ENCODE peak calls at places on chromosome 15, in seven cellular contexts. N is tibial nerve; C is RWPE1; L is progenitor cell of endocrine pancreas; T is CD4-positive, alpha-beta T cell; Q is omental fat pad; M is fibroblast of lung. Y is an unnamed sample.

GRCh38 chr15:43920815-43921214 is 94.0 kb downstream of the WDR76 start:
- DNase-seq in Q (no peak), C (no peak), M (peak), N (no peak), L (no peak), T (no peak), Y (no peak)

GRCh38 chr15:77042245-77042644 is 28.7 kb downstream of the TSPAN3 start:
- DNase-seq in T (no peak), M (no peak), C (no peak), Q (no peak), L (no peak), N (no peak), Y (no peak)

GRCh38 chr15:98729446-98730042 is 81.2 kb downstream of the IGF1R start:
- DNase-seq in L (no peak), M (no peak), Q (no peak), T (no peak), N (no peak), C (no peak), Y (no peak)

GRCh38 chr15:43883571-43883970 is 56.8 kb downstream of the WDR76 start:
- DNase-seq in C (no peak), L (no peak), T (no peak), Q (no peak), M (no peak), N (no peak), Y (no peak)

GRCh38 chr15:50945725-50946124 is 37.2 kb downstream of the AP4E1 start:
- DNase-seq in L (no peak), M (peak), N (no peak), C (no peak), Q (no peak), T (no peak), Y (no peak)

GRCh38 chr15:85753261-85753660 is 41.5 kb downstream of the KLHL25 start:
- DNase-seq in M (no peak), N (no peak), C (no peak), T (no peak), L (no peak), Q (no peak), Y (no peak)

GRCh38 chr15:63481105-63481810 is 23.1 kb upstream of the USP3 start:
- DNase-seq in T (no peak), Q (no peak), M (no peak), N (no peak), L (no peak), C (no peak), Y (no peak)

GRCh38 chr15:55914446-55914845 is 79.0 kb downstream of the NEDD4 start:
- DNase-seq in L (no peak), Q (no peak), N (no peak), C (no peak), M (peak), T (no peak), Y (no peak)

DNA sequence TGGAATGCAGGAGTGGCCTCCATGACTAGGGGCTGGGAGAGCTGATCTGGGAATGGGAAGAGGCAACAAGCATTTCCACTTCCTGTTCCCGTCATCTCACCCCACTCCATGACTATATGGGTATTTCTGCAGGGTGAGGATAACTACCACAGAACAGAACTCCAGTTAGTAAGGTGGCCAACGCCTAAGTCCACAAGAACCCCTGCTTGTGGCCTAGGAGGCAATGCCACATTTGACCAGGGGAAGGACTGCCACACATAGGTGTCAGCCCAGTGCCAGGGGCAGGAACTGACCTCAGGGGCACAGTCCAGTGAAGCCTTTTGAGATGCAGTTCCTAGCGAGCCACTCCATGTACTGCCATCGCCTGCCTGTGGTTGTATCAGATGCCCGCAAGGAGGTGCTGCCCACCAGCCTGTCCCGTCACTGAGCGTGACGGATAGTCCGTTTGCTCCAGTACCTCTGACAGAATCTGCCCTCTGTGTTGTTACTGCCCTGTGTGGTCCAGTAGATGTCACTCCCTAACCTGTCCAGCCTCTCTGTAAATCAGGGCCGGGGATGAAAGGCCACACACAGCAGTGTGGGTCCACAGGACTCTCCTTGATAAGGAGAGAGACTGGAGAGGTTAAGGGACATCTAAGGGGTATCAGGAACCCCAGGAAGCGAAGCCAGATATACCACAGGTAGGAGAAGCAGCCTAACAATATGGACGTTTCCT is 3.5 kb upstream of the MTFMT start:
- DNase-seq in L (peak), Q (no peak), M (peak), N (no peak), T (no peak), C (no peak), Y (peak)
- TF ChIP-seq CTCF in L (peak), Q (no peak), M (peak), N (peak), T (no peak), C (no peak), Y (peak)

GRCh38 chr15:75042730-75043508 is 19.5 kb downstream of the PPCDC start:
- DNase-seq in N (peak), L (peak), T (peak), Q (peak), M (peak), C (no peak), Y (peak)

GRCh38 chr15:75044258-75044878 is 21.0 kb downstream of the PPCDC start:
- DNase-seq in M (no peak), L (no peak), C (no peak), Q (no peak), T (no peak), N (no peak), Y (no peak)

GRCh38 chr15:75045332-75046015 is 22.1 kb downstream of the PPCDC start:
- DNase-seq in C (no peak), L (no peak), Q (no peak), T (no peak), N (no peak), M (no peak), Y (no peak)

GRCh38 chr15:75038948-75039533 is 15.7 kb downstream of the PPCDC start:
- DNase-seq in T (no peak), L (no peak), C (no peak), Q (no peak), N (no peak), M (no peak), Y (no peak)

GRCh38 chr15:75043509-75044257 is 20.3 kb downstream of the PPCDC start:
- DNase-seq in N (peak), T (no peak), M (peak), L (no peak), C (no peak), Q (peak), Y (peak)
- TF ChIP-seq CTCF in N (peak), T (no peak), M (peak), L (no peak), C (no peak), Q (no peak), Y (no peak)

DNA sequence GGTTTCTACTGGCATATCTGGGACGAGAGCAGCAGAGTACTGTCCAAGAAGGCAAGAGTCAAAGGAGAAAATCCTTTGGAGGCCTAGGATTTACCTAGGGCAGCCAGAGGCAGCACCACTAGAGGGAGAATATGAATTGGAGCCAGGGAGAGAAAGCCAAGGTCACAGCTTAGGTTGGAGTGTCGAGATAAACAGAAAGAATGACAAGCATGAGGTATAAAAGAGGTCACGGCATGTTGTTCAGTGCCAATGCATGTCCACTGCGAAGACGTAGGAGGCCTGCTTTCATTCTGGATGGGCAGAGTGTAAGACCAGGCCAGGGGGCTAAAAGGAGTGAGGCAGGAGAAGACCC is 47.2 kb downstream of the THBS1 start:
- DNase-seq in Q (no peak), M (no peak), C (no peak), T (no peak), N (no peak), L (no peak), Y (no peak)
- TF ChIP-seq CTCF in Q (no peak), M (peak), C (no peak), T (no peak), N (no peak), L (peak), Y (no peak)

GRCh38 chr15:68279779-68280745 is 2.5 kb downstream of the FEM1B start:
- DNase-seq in T (no peak), Q (no peak), C (no peak), M (no peak), L (no peak), N (no peak), Y (no peak)

GRCh38 chr15:68279218-68279533 is 1.6 kb downstream of the FEM1B start:
- DNase-seq in M (no peak), C (no peak), N (no peak), T (no peak), L (no peak), Q (no peak), Y (no peak)

GRCh38 chr15:68277605-68278344 is at the start of gene FEM1B:
- DNase-seq in M (peak), N (peak), C (peak), Q (peak), L (peak), T (peak), Y (peak)

GRCh38 chr15:68277131-68277604 is 377 bp upstream of the FEM1B start:
- DNase-seq in C (peak), T (no peak), Q (no peak), N (no peak), L (no peak), M (peak), Y (no peak)

DNA sequence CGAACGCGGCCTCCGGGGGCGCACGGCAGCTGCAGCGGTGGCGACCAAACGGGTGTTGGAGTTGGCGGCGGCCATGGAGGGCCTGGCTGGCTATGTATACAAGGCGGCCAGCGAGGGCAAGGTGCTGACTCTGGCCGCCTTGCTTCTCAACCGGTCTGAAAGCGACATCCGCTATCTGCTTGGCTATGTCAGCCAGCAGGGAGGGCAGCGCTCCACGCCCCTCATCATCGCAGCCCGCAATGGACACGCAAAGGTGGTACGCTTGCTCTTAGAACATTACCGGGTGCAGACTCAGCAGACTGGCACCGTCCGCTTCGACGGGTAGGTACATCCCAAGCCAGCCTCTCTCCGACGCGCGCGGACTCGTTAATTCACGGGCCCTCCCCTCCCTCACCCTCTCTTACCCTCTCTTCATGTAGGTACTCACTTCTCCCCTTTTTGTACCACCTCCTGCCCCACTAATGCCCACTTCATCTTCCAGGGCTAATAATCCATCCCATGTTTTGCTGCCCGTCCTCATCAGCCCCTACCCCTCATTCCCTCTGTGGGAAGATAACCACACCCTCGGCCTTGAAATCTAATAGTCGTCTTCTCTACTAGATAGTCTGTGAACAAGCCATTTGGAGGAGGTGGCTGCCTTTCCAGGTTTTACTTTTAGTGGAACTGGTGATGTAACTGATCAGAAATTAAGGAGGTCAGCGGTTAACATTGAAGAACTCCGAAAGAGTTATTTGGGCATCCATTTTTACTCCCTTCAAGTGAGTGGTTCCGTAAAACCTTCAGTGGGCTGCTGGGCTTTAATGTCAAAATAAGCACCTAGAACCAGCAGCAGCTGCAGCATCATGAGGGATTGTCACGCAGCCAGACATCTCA is 1.0 kb downstream of the FEM1B start:
- DNase-seq in M (peak), L (no peak), C (peak), Q (no peak), T (peak), N (no peak), Y (no peak)
- TF ChIP-seq CTCF in M (peak), L (no peak), C (peak), Q (no peak), T (peak), N (peak), Y (peak)

DNA sequence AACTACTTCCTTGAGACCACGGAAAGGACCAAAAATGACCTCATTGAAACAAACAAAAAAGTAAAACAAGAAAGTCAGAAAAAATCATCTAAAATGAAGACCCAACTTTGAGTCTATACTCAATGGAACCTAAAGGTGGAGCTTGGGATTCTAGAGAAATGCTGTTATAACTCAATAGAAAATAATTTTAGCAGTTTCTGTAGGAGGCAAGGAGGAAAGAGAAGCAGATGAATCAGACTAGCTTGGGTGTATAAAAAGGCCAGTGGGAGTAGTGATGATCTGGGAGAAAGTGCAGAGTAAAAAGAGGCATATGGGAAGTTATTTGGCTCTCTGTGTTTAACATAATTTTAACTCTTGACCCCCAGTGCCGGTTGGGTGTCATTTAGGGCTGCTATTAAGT is 94.4 kb downstream of the TMCO5A start:
- DNase-seq in Q (no peak), L (no peak), N (no peak), M (peak), T (no peak), C (no peak), Y (no peak)
- TF ChIP-seq CTCF in Q (no peak), L (no peak), N (no peak), M (no peak), T (no peak), C (no peak), Y (no peak)

DNA sequence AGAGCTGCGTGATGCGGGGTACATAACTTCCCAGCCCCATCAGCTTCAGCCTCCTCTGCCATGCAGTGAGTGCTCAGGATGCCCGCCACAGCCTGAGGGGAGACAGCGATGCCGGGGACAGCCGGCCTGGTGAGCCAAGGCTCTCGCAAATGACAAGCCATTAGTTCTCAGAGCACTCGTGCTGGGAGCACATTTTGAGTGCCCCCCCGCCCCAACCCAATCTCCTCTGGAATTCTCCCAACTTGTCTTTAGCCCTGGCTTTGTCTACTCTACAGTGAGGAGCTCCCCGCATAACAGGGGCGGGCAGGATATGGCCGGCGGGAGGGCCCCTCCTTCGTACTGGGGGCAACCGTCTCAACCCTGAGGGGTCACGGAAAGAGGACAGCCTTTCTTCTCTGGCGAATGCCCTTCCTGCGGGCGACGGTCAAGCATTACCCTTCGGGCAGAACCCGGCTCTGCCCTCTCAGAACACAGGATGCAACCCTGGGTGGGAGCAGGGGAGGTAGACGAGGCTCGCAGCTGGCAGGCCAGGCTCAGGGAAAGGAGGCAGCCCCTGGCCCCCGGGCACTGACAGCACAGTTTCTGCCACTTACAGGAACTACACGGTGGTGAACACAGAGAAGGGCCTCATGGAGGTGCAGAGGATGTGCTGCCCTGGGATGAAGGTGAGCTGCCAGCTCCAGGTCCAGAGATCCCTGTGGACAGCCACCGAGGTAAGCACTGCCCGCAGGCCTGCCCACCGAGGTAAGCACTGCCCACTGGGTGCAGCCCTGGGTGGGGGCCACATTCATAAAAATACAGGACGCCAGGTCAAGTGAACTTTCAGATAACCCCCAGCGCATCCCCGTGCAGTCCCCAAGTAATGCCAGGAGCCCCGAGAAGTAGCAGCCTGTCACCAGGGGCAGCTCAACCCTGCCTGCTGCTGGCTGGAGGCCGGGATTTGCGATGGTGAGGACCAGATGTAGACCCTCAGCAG is 141.7 kb downstream of the LRRK1 start:
- DNase-seq in T (no peak), M (no peak), C (no peak), Q (peak), N (no peak), L (no peak), Y (no peak)
- TF ChIP-seq CTCF in T (no peak), M (no peak), C (no peak), Q (no peak), N (no peak), L (no peak), Y (no peak)

DNA sequence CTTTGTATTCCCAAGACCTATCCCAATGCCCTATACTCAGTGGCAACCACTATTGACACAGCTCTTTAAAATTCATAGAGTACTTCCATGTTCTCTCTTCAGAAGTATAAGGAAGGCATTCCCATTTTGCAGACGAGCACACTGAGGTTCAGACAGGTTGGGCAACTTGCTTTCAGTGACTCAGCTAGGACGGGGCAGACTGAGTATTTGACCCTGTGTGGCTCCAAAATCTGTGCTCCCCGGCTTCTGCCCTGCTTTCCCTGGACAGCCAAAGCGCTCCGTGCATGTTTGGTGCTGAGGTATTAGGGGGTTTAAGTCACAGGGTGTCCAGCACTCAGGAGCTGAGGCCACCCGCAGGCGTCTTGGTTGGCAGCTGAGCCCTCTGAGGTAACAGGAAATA is 59.5 kb downstream of the CEMIP start:
- DNase-seq in L (no peak), M (no peak), N (no peak), T (no peak), C (no peak), Q (no peak), Y (no peak)
- TF ChIP-seq CTCF in L (no peak), M (no peak), N (no peak), T (no peak), C (no peak), Q (no peak), Y (no peak)

Y was measured in natural killer cell.